ENCODE peak calls at places on chromosomes 7 and 10, in four cellular contexts. J, H, K and F are unnamed samples.

GRCh38 chr7:123865517-123866117 is 20.6 kb downstream of the HYAL4 start:
- DNase-seq in J (peak), H (peak), K (peak), F (peak)

GRCh38 chr7:10412426-10413019 is 561.1 kb upstream of the PHF14 start:
- DNase-seq in J (peak), H (peak), K (peak), F (peak)

GRCh38 chr7:131007439-131008330 is 273.7 kb upstream of the KLF14 start:
- DNase-seq in J (peak), H (peak), K (peak), F (peak)

GRCh38 chr10:131650169-131650705 is 250.6 kb upstream of the PPP2R2D start:
- DNase-seq in J (no peak), H (no peak), K (no peak), F (no peak)

GRCh38 chr10:8130973-8131911 is 76.8 kb downstream of the GATA3 start:
- DNase-seq in J (no peak), H (peak), K (no peak), F (peak)

GRCh38 chr7:95899919-95900513 is 127.7 kb downstream of the DYNC1I1 start:
- DNase-seq in J (peak), H (peak), K (peak), F (no peak)

GRCh38 chr7:14691597-14692203 is 210.9 kb downstream of the DGKB start:
- DNase-seq in J (peak), H (peak), K (peak), F (peak)

GRCh38 chr7:32506266-32507054 is 11.2 kb downstream of the AVL9 start:
- DNase-seq in J (peak), H (peak), K (peak), F (peak)

GRCh38 chr10:125021686-125022374 is 79.9 kb downstream of the ZRANB1 start:
- DNase-seq in J (no peak), H (no peak), K (no peak), F (no peak)

GRCh38 chr7:55163733-55164132 is 144.9 kb downstream of the EGFR start:
- DNase-seq in J (no peak), H (no peak), K (no peak), F (no peak)

GRCh38 chr10:27744478-27745379 is 890 bp downstream of the MKX start:
- DNase-seq in J (no peak), H (peak), K (no peak), F (peak)

GRCh38 chr10:71075066-71075758 is 137.2 kb upstream of the UNC5B start:
- DNase-seq in J (no peak), H (no peak), K (no peak), F (no peak)

GRCh38 chr10:132685121-132685891 is 100.6 kb downstream of the NKX6-2 start:
- DNase-seq in J (peak), H (no peak), K (peak), F (peak)

GRCh38 chr10:50610364-50610763 is 13.4 kb downstream of the SGMS1 start:
- DNase-seq in J (no peak), H (no peak), K (no peak), F (no peak)

GRCh38 chr10:27745719-27746363 is at the start of gene MKX:
- DNase-seq in J (no peak), H (peak), K (no peak), F (peak)

GRCh38 chr7:19114591-19114855 is 2.9 kb downstream of the TWIST1 start:
- DNase-seq in J (no peak), H (no peak), K (no peak), F (peak)

GRCh38 chr10:110700947-110701617 is 56.9 kb downstream of the RBM20 start:
- DNase-seq in J (no peak), H (no peak), K (no peak), F (no peak)

GRCh38 chr7:41224063-41224763 is 478.7 kb downstream of the INHBA start:
- DNase-seq in J (no peak), H (no peak), K (no peak), F (peak)

GRCh38 chr7:121406-121805 is 71.0 kb upstream of the FAM20C start:
- DNase-seq in J (no peak), H (no peak), K (no peak), F (no peak)

GRCh38 chr7:69564454-69565417 is 33.5 kb upstream of the AUTS2 start:
- DNase-seq in J (peak), H (no peak), K (no peak), F (no peak)

GRCh38 chr10:23432639-23433038 is 6.2 kb upstream of the OTUD1 start:
- DNase-seq in J (no peak), H (no peak), K (no peak), F (no peak)

GRCh38 chr10:73785721-73786511 is 510 bp downstream of the ZSWIM8 start:
- DNase-seq in J (no peak), H (no peak), K (peak), F (peak)

GRCh38 chr7:84837405-84837804 is 349.5 kb downstream of the SEMA3D start:
- DNase-seq in J (no peak), H (no peak), K (peak), F (no peak)

GRCh38 chr10:30285970-30286369 is 63.1 kb downstream of the MTPAP start:
- DNase-seq in J (no peak), H (no peak), K (no peak), F (no peak)

GRCh38 chr7:32158751-32159360 is 88.6 kb upstream of the PDE1C start:
- DNase-seq in J (no peak), H (no peak), K (no peak), F (peak)

GRCh38 chr7:28957064-28957821 is 887 bp downstream of the TRIL start:
- DNase-seq in J (no peak), H (no peak), K (no peak), F (no peak)

GRCh38 chr7:150668472-150668911 is 17.0 kb upstream of the GIMAP2 start:
- DNase-seq in J (no peak), H (no peak), K (no peak), F (no peak)

GRCh38 chr10:30438016-30438850 is 4.2 kb downstream of the MAP3K8 start:
- DNase-seq in J (peak), H (no peak), K (peak), F (peak)

GRCh38 chr10:86759073-86759672 is 2.8 kb downstream of the BMPR1A start:
- DNase-seq in J (peak), H (no peak), K (no peak), F (peak)

GRCh38 chr10:33193867-33194521 is 140.5 kb downstream of the NRP1 start:
- DNase-seq in J (peak), H (peak), K (no peak), F (peak)

GRCh38 chr7:117069379-117069778 is 116.1 kb downstream of the ST7 start:
- DNase-seq in J (no peak), H (no peak), K (no peak), F (no peak)

GRCh38 chr7:138089080-138089901 is 13.0 kb downstream of the AKR1D1 start:
- DNase-seq in J (peak), H (peak), K (no peak), F (no peak)

GRCh38 chr7:74028321-74028812 is 394 bp downstream of the ELN start:
- DNase-seq in J (no peak), H (no peak), K (no peak), F (no peak)

GRCh38 chr7:74026406-74027123 is 1.4 kb upstream of the ELN start:
- DNase-seq in J (peak), H (peak), K (peak), F (peak)

GRCh38 chr7:74027124-74027682 is 770 bp upstream of the ELN start:
- DNase-seq in J (no peak), H (no peak), K (no peak), F (no peak)

GRCh38 chr7:74029094-74029785 is 1.3 kb downstream of the ELN start:
- DNase-seq in J (no peak), H (no peak), K (no peak), F (no peak)

DNA sequence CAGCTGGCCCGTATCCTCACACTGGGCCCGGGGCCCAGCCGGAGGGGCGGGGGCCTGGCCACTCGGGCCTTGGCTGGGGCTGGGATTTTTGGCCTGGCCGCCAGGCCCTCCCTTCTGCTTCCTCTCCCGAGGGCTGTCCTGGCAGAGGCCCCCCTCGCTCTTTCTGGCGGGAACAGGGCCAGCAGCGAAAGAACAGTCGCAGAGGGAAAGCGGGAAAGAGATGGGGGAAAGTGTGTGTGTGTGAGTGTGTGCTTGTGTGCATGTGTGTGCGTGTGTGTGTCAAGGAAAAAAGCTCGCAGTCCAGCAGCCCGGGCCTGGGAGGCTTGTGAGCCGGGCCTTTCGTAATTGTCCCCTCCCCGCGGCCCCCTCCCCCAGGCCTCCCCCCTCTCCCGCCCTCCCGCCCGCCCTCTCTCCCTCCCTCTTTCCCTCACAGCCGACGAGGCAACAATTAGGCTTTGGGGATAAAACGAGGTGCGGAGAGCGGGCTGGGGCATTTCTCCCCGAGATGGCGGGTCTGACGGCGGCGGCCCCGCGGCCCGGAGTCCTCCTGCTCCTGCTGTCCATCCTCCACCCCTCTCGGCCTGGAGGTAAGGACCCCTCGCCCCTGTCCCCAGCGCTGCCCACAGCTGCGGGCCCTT is at the start of gene ELN:
- DNase-seq in J (no peak), H (no peak), K (no peak), F (peak)
- TF ChIP-seq BHLHE40 in J (no peak), H (no peak), K (no peak), F (no peak)

GRCh38 chr10:112969131-112969530 is 19.1 kb downstream of the TCF7L2 start:
- DNase-seq in J (no peak), H (no peak), K (no peak), F (no peak)

GRCh38 chr10:112969542-112969941 is 19.5 kb downstream of the TCF7L2 start:
- DNase-seq in J (peak), H (no peak), K (no peak), F (no peak)

GRCh38 chr10:112972606-112973005 is 22.6 kb downstream of the TCF7L2 start:
- DNase-seq in J (no peak), H (no peak), K (no peak), F (no peak)

GRCh38 chr10:112967200-112967599 is 17.2 kb downstream of the TCF7L2 start:
- DNase-seq in J (no peak), H (peak), K (no peak), F (peak)

DNA sequence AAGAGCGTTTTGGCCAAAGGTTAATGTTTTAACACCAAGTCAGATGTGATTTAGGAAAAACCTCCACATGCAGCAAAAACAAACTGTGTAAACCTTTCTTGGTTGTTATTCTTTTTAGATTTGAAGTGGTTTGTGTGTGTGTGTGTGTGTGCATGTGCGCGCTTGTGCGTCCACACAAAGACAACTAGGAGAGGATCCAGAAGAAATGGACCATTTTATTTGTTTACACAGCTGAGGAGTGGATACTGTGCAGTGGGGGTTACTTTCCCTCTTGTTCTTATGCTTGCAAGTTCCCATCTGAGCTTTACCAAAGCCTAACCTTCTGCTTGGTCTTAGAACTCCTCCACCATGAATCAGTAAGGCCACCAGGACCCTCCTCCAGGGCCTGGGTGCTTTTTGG is 20.0 kb downstream of the TCF7L2 start:
- DNase-seq in J (no peak), H (no peak), K (no peak), F (peak)
- TF ChIP-seq BHLHE40 in J (no peak), H (no peak), K (no peak), F (no peak)

DNA sequence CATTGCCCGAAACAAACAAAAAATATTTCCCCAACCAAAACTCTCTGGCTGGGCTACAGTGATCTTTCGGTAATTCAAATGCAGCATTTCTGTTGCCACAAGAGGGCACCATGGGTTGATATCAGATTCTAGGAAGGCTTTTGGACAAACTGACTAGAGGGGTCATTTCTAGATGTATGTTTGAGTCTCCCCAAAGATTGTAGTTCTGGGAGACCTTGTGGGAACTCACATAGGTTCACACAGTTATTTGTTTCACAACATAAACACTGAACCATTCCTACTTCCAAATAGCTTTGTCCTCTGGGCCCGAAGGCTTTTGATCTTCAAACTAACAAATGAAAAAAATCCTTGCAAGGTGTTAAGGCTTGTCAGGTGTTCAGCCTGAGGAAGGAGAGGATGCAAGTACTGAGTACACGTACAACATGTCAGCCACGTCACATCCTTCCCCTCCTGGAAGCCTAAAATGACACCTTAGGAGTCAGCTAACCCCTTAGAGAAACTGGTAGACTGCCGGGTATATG is 37.0 kb upstream of the IL15RA start:
- DNase-seq in J (peak), H (peak), K (peak), F (peak)
- TF ChIP-seq BHLHE40 in J (no peak), H (no peak), K (no peak), F (no peak)

GRCh38 chr10:10642741-10643280 is 374.9 kb upstream of the CELF2 start:
- DNase-seq in J (no peak), H (no peak), K (no peak), F (peak)
- TF ChIP-seq BHLHE40 in J (no peak), H (no peak), K (no peak), F (no peak)

GRCh38 chr7:101124376-101125056 is 2.4 kb upstream of the SERPINE1 start:
- DNase-seq in J (peak), H (peak), K (no peak), F (peak)
- TF ChIP-seq BHLHE40 in J (no peak), H (no peak), K (no peak), F (peak)

GRCh38 chr7:157699357-157700013 is 362.7 kb downstream of the DNAJB6 start:
- DNase-seq in J (no peak), H (no peak), K (no peak), F (no peak)
- TF ChIP-seq BHLHE40 in J (no peak), H (no peak), K (no peak), F (no peak)

DNA sequence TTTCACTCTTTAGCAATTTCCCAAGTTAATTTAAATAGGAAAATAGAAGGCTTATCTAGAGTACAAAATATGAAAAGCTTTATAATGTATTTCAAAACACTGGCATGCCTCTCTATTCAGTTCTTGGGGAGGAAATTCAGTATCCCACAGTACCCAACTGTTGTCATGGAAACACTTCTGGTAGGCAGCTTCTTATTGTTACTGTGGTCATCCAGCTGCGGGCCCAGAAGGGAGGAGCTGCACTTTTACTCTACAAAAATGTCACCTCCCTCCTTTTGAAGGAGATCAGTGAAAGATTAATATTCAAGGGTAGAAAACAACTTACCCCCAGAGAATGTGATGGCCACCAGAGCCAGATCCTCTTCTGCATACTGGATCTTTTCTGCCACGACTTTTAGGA is 202.8 kb downstream of the RAPGEF5 start:
- DNase-seq in J (no peak), H (no peak), K (no peak), F (no peak)
- TF ChIP-seq BHLHE40 in J (no peak), H (no peak), K (no peak), F (no peak)

DNA sequence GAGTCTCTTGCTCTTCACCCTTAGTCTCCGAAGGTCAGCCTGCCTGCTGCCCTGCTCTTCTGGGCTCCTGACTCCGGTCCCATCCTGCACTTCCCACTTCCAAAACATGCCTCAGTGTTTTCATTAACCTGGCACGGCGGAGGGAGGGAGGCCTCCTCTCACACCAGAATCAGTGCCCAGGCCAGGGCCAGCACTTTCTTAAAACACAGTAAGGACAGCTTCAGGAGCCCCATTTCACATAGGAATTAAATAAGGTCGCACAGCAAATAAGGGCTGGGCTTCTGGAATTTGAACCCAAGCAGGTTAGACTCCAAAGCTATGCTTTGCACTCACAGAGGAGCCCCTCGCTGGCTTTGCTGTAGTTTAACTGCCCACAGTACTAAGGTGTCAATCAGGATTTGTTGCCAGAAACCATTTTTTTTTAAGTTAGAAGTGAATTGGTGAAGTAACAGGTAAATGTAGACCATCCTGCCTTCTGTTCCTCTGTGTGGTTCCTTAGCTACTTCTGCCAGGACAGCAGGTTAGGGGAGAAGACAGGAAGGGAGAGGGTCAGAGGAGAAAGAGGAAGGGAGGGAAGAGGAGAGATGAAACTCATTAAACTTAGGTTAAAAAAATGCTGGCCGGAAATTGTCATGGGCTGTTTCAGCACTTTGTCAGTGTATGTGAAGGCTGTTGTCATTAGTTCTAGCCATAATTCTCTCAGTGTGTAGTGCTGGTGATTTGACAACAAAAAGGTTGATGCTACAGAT is 1.1 kb downstream of the RASSF4 start:
- DNase-seq in J (peak), H (no peak), K (no peak), F (no peak)
- TF ChIP-seq BHLHE40 in J (no peak), H (no peak), K (no peak), F (no peak)